ENCODE peak calls at places on chromosomes 5 and 9, in five cellular contexts. N is prostate gland, K is upper lobe of right lung, S is neural progenitor cell, A is A549. P is an unnamed sample.

GRCh38 chr9:116959775-116960174 is 272.7 kb downstream of the TRIM32 start:
- DNase-seq in N (no peak), K (no peak), S (peak; percentile 90), A (no peak), P (no peak)

GRCh38 chr5:32908646-32909045 is 197.5 kb downstream of the NPR3 start:
- DNase-seq in N (no peak), K (no peak), S (no peak), A (no peak), P (no peak)

GRCh38 chr9:19154135-19154612 is 26.9 kb upstream of the PLIN2 start:
- DNase-seq in N (no peak), K (no peak), S (no peak), A (peak; percentile 29), P (no peak)

GRCh38 chr9:127877566-127877998 is at the start of gene AK1:
- DNase-seq in N (peak; percentile 75), K (peak; percentile 91), S (peak; percentile 81), A (no peak), P (peak; percentile 87)

GRCh38 chr9:81264516-81264915 is 424.8 kb downstream of the TLE1 start:
- DNase-seq in N (no peak), K (no peak), S (no peak), A (no peak), P (no peak)

GRCh38 chr9:91274950-91275349 is 86.8 kb downstream of the AUH start:
- DNase-seq in N (no peak), K (no peak), S (no peak), A (no peak), P (no peak)

GRCh38 chr5:56908942-56909293 is 478 bp upstream of the SETD9 start:
- DNase-seq in N (no peak), K (no peak), S (no peak), A (no peak), P (no peak)

GRCh38 chr5:111584651-111585050 is 72.3 kb upstream of the STARD4 start:
- DNase-seq in N (no peak), K (no peak), S (no peak), A (no peak), P (peak; percentile 61)

GRCh38 chr9:132804576-132805295 is 73.3 kb downstream of the AK8 start:
- DNase-seq in N (no peak), K (no peak), S (peak; percentile 80), A (no peak), P (peak; percentile 55)

GRCh38 chr5:59358497-59358896 is 535.0 kb downstream of the PDE4D start:
- DNase-seq in N (no peak), K (no peak), S (peak; percentile 43), A (peak; percentile 90), P (peak; percentile 78)

GRCh38 chr5:169626779-169627178 is 10.3 kb upstream of the DOCK2 start:
- DNase-seq in N (no peak), K (no peak), S (no peak), A (peak; percentile 30), P (no peak)

GRCh38 chr9:79477241-79477830 is 94.4 kb upstream of the TLE4 start:
- DNase-seq in N (no peak), K (no peak), S (no peak), A (no peak), P (no peak)

GRCh38 chr5:132497488-132497997 is 7.0 kb upstream of the IRF1 start:
- DNase-seq in N (peak; percentile 28), K (peak; percentile 75), S (no peak), A (peak; percentile 82), P (peak; percentile 81)

GRCh38 chr5:151326276-151326675 is 21.1 kb downstream of the SLC36A2 start:
- DNase-seq in N (no peak), K (no peak), S (no peak), A (no peak), P (no peak)

GRCh38 chr9:9942764-9943424 is 669.9 kb downstream of the PTPRD start:
- DNase-seq in N (peak; percentile 7), K (peak; percentile 63), S (peak; percentile 70), A (peak; percentile 57), P (peak; percentile 93)

GRCh38 chr9:8895498-8896224 is 1096.1 kb upstream of the DMAC1 start:
- DNase-seq in N (no peak), K (no peak), S (peak; percentile 72), A (peak; percentile 28), P (no peak)

GRCh38 chr5:171867786-171868185 is 82.2 kb downstream of the SMIM23 start:
- DNase-seq in N (no peak), K (no peak), S (no peak), A (no peak), P (no peak)

GRCh38 chr9:85884236-85884635 is 56.7 kb upstream of the NAA35 start:
- DNase-seq in N (no peak), K (no peak), S (no peak), A (peak; percentile 23), P (no peak)

GRCh38 chr9:7347556-7347955 is 452.0 kb downstream of the DMAC1 start:
- DNase-seq in N (no peak), K (no peak), S (no peak), A (no peak), P (no peak)

GRCh38 chr9:7348692-7349091 is 450.9 kb downstream of the DMAC1 start:
- DNase-seq in N (no peak), K (no peak), S (no peak), A (no peak), P (no peak)

GRCh38 chr9:7342721-7343120 is 456.9 kb downstream of the DMAC1 start:
- DNase-seq in N (no peak), K (no peak), S (no peak), A (no peak), P (no peak)

GRCh38 chr9:7342229-7342628 is 457.3 kb downstream of the DMAC1 start:
- DNase-seq in N (no peak), K (no peak), S (no peak), A (no peak), P (no peak)

GRCh38 chr9:7346144-7346543 is 453.4 kb downstream of the DMAC1 start:
- DNase-seq in N (no peak), K (no peak), S (no peak), A (no peak), P (no peak)
- H3K27ac ChIP-seq in N (no peak overlapping the region), K (no peak overlapping the region), S (no peak overlapping the region), A (no peak overlapping the region), P (no peak overlapping the region)

GRCh38 chr5:103582364-103582763 is 19.8 kb upstream of the NUDT12 start:
- DNase-seq in N (no peak), K (no peak), S (peak; percentile 72), A (peak; percentile 59), P (peak; percentile 53)
- H3K4me1 ChIP-seq in N (no peaks in the 10 kb centered on the region), K (no peaks in the 10 kb centered on the region), S (no peaks in the 10 kb centered on the region), A (no peaks in the 10 kb centered on the region), P (no peaks in the 10 kb centered on the region)

GRCh38 chr5:150036513-150036912 is 36.0 kb downstream of the HMGXB3 start:
- DNase-seq in N (no peak), K (no peak), S (no peak), A (peak; percentile 73), P (no peak)
- H3K27ac ChIP-seq in N (peak overlapping the region; percentile 24), K (no peak overlapping the region), S (no peak overlapping the region), A (no peak overlapping the region), P (no peak overlapping the region)

GRCh38 chr5:177542816-177543472 is 11.4 kb downstream of the FAM193B start:
- DNase-seq in N (no peak), K (no peak), S (peak; percentile 77), A (no peak), P (no peak)
- H3K4me1 ChIP-seq in N (peaks cover 12% of the 10 kb centered on the region), K (peaks cover 31% of the 10 kb centered on the region), S (peaks cover 28% of the 10 kb centered on the region), A (peaks cover 41% of the 10 kb centered on the region), P (peaks cover 27% of the 10 kb centered on the region)

GRCh38 chr5:68303754-68304420 is 88.3 kb downstream of the PIK3R1 start:
- DNase-seq in N (no peak), K (no peak), S (no peak), A (no peak), P (no peak)

GRCh38 chr5:68304421-68305052 is 89.0 kb downstream of the PIK3R1 start:
- DNase-seq in N (no peak), K (no peak), S (no peak), A (no peak), P (no peak)

GRCh38 chr5:68305223-68305865 is 89.8 kb downstream of the PIK3R1 start:
- DNase-seq in N (no peak), K (no peak), S (no peak), A (no peak), P (no peak)

GRCh38 chr5:68306361-68307014 is 90.9 kb downstream of the PIK3R1 start:
- DNase-seq in N (peak; percentile 57), K (no peak), S (no peak), A (no peak), P (no peak)

GRCh38 chr5:68303038-68303738 is 87.6 kb downstream of the PIK3R1 start:
- DNase-seq in N (no peak), K (no peak), S (no peak), A (no peak), P (no peak)
- H3K27ac ChIP-seq in N (no peak overlapping the region), K (no peak overlapping the region), S (no peak overlapping the region), A (no peak overlapping the region), P (no peak overlapping the region)

GRCh38 chr5:145497041-145497440 is 338.1 kb downstream of the PRELID2 start:
- DNase-seq in N (no peak), K (no peak), S (no peak), A (no peak), P (no peak)
- H3K4me1 ChIP-seq in N (no peaks in the 10 kb centered on the region), K (no peaks in the 10 kb centered on the region), S (no peaks in the 10 kb centered on the region), A (peaks cover 10% of the 10 kb centered on the region), P (no peaks in the 10 kb centered on the region)